ENCODE peak calls at places on chromosomes 6 and 20, in ten cellular contexts. V, F, S, Y, B, T, M, R, A and J are unnamed samples.

GRCh38 chr6:134368670-134369069 is 50.8 kb upstream of the SGK1 start:
- DNase-seq in Y (no peak), B (no peak), F (no peak), A (no peak), S (no peak), V (no peak), M (no peak), T (no peak), R (no peak), J (no peak)

GRCh38 chr6:34248198-34248726 is 544 bp downstream of the SMIM29 start:
- DNase-seq in Y (peak; percentile 34), F (peak; percentile 43), T (no peak), M (peak; percentile 35), R (no peak), S (no peak), V (no peak), B (peak; percentile 69), A (no peak), J (peak; percentile 77)

GRCh38 chr6:45697605-45698004 is 318.1 kb downstream of the CLIC5 start:
- DNase-seq in F (peak; percentile 9), S (no peak), Y (no peak), V (no peak), M (no peak), R (no peak), A (no peak), B (no peak), T (no peak), J (no peak)

GRCh38 chr6:14406616-14407343 is 289.2 kb downstream of the CD83 start:
- DNase-seq in Y (no peak), V (no peak), T (no peak), S (no peak), M (no peak), F (no peak), A (no peak), R (no peak), B (no peak), J (no peak)

GRCh38 chr6:95364016-95364604 is 213.2 kb upstream of the MANEA start:
- DNase-seq in Y (no peak), A (peak; percentile 34), M (peak; percentile 20), V (no peak), F (peak; percentile 4), S (no peak), T (no peak), R (no peak), B (no peak), J (no peak)

GRCh38 chr20:40978761-40979160 is 49.9 kb upstream of the TOP1 start:
- DNase-seq in B (no peak), M (no peak), T (no peak), F (no peak), R (no peak), Y (no peak), V (no peak), A (no peak), S (no peak), J (no peak)

GRCh38 chr6:133741375-133741861 is 147.5 kb upstream of the TCF21 start:
- DNase-seq in M (no peak), B (no peak), T (no peak), S (no peak), R (peak; percentile 79), V (no peak), Y (no peak), F (peak; percentile 80), A (peak; percentile 40), J (no peak)

GRCh38 chr6:21033095-21033494 is 498.8 kb downstream of the CDKAL1 start:
- DNase-seq in Y (no peak), A (no peak), S (no peak), B (no peak), F (no peak), M (no peak), R (no peak), T (no peak), V (no peak), J (no peak)

GRCh38 chr6:7157752-7158616 is 50.2 kb downstream of the RREB1 start:
- DNase-seq in F (no peak), A (no peak), T (no peak), S (no peak), M (no peak), V (no peak), B (no peak), Y (no peak), R (no peak), J (no peak)

GRCh38 chr6:20877008-20877937 is 343.0 kb downstream of the CDKAL1 start:
- DNase-seq in F (peak; percentile 83), R (no peak), M (peak; percentile 93), V (peak; percentile 22), A (no peak), S (peak; percentile 17), Y (no peak), B (peak; percentile 36), T (no peak), J (no peak)

GRCh38 chr6:153301602-153302001 is 170.5 kb upstream of the RGS17 start:
- DNase-seq in Y (no peak), B (no peak), S (no peak), M (no peak), V (no peak), R (no peak), F (no peak), A (no peak), T (no peak), J (no peak)

GRCh38 chr6:168803874-168804273 is 362.9 kb downstream of the SMOC2 start:
- DNase-seq in V (no peak), T (no peak), A (no peak), S (no peak), R (no peak), Y (no peak), B (no peak), F (no peak), M (no peak), J (no peak)